ENCODE peak calls at places on chromosomes 4 and X, in ten cellular contexts. M is WERI-Rb-1, S is Peyer's patch, A is GM23248, H is suprapubic skin, Y is H1, O is heart left ventricle, V is IMR-90, R is OCI-LY7, C is prostate gland. Z is an unnamed sample.

GRCh38 chr4:7447236-7447635 is 12.5 kb upstream of the PSAPL1 start:
- DNase-seq in M (no peak), S (no peak), A (no peak), H (no peak), Y (no peak), O (no peak), V (no peak), R (no peak), C (no peak), Z (no peak)

GRCh38 chr4:66357316-66357715 is 687.0 kb upstream of the EPHA5 start:
- DNase-seq in M (no peak), S (no peak), A (no peak), H (no peak), Y (no peak), O (no peak), V (peak), R (no peak), C (no peak), Z (no peak)

GRCh38 chr4:75653845-75654503 is 19.2 kb downstream of the G3BP2 start:
- DNase-seq in M (no peak), S (no peak), A (peak), H (no peak), Y (no peak), O (no peak), V (peak), R (no peak), C (no peak), Z (no peak)

GRCh38 chr4:16122784-16123183 is 39.0 kb upstream of the PROM1 start:
- DNase-seq in M (no peak), S (no peak), A (no peak), H (no peak), Y (no peak), O (no peak), V (no peak), R (no peak), C (no peak), Z (no peak)

GRCh38 chr4:79340568-79340967 is 14.7 kb upstream of the NAA11 start:
- DNase-seq in M (no peak), S (no peak), A (no peak), H (no peak), Y (no peak), O (no peak), V (no peak), R (no peak), C (no peak), Z (no peak)

GRCh38 chr4:174828845-174829701 is at the start of gene GLRA3:
- DNase-seq in M (peak), S (peak), A (peak), H (no peak), Y (peak), O (no peak), V (no peak), R (peak), C (no peak), Z (peak)

GRCh38 chr4:125689839-125690238 is 375.1 kb downstream of the FAT4 start:
- DNase-seq in M (no peak), S (no peak), A (no peak), H (no peak), Y (no peak), O (no peak), V (no peak), R (no peak), C (no peak), Z (no peak)

GRCh38 chrX:116230136-116230886 is 59.8 kb downstream of the AGTR2 start:
- DNase-seq in M (no peak), S (no peak), A (no peak), H (no peak), Y (no peak), O (no peak), V (no peak), R (no peak), C (no peak), Z (no peak)

GRCh38 chrX:151999813-152000212 is 25.3 kb upstream of the GABRE start:
- DNase-seq in M (no peak), S (no peak), A (no peak), H (no peak), Y (no peak), O (no peak), V (no peak), R (no peak), C (no peak), Z (no peak)

GRCh38 chr4:77052352-77052751 is 23.4 kb downstream of the CCNI start:
- DNase-seq in M (peak), S (peak), A (peak), H (no peak), Y (no peak), O (peak), V (peak), R (peak), C (no peak), Z (peak)

GRCh38 chr4:949656-950055 is 17.4 kb downstream of the TMEM175 start:
- DNase-seq in M (no peak), S (no peak), A (no peak), H (no peak), Y (no peak), O (no peak), V (no peak), R (no peak), C (no peak), Z (no peak)

GRCh38 chrX:121036951-121037350 is 10.5 kb upstream of the GLUD2 start:
- DNase-seq in M (no peak), S (no peak), A (no peak), H (no peak), Y (no peak), O (no peak), V (no peak), R (no peak), C (no peak), Z (no peak)

GRCh38 chr4:71240094-71240493 is 98.7 kb upstream of the SLC4A4 start:
- DNase-seq in M (no peak), S (no peak), A (no peak), H (no peak), Y (no peak), O (no peak), V (no peak), R (no peak), C (no peak), Z (no peak)

GRCh38 chr4:134470544-134470943 is 269.0 kb upstream of the PABPC4L start:
- DNase-seq in M (peak), S (no peak), A (no peak), H (no peak), Y (no peak), O (no peak), V (no peak), R (no peak), C (peak), Z (peak)

GRCh38 chrX:102835504-102836146 is 101.4 kb upstream of the RAB40AL start:
- DNase-seq in M (peak), S (peak), A (peak), H (no peak), Y (no peak), O (no peak), V (peak), R (peak), C (no peak), Z (peak)

GRCh38 chr4:158243071-158243470 is 32.8 kb downstream of the TMEM144 start:
- DNase-seq in M (no peak), S (no peak), A (no peak), H (no peak), Y (no peak), O (no peak), V (no peak), R (no peak), C (no peak), Z (no peak)

GRCh38 chr4:1265351-1265750 is 16.4 kb upstream of the CTBP1 start:
- DNase-seq in M (no peak), S (no peak), A (no peak), H (no peak), Y (no peak), O (no peak), V (no peak), R (no peak), C (no peak), Z (no peak)

GRCh38 chr4:127586922-127587571 is 45.7 kb upstream of the INTU start:
- DNase-seq in M (peak), S (no peak), A (peak), H (no peak), Y (no peak), O (no peak), V (peak), R (peak), C (no peak), Z (peak)

GRCh38 chr4:26780524-26780923 is 80.1 kb upstream of the STIM2 start:
- DNase-seq in M (no peak), S (no peak), A (peak), H (no peak), Y (no peak), O (no peak), V (peak), R (peak), C (peak), Z (no peak)

GRCh38 chrX:45735571-45735970 is 534.9 kb upstream of the DIPK2B start:
- DNase-seq in M (no peak), S (no peak), A (no peak), H (no peak), Y (no peak), O (no peak), V (no peak), R (no peak), C (no peak), Z (no peak)

GRCh38 chr4:169132561-169133305 is 122.7 kb upstream of the CBR4 start:
- DNase-seq in M (no peak), S (no peak), A (peak), H (no peak), Y (no peak), O (no peak), V (no peak), R (no peak), C (no peak), Z (no peak)

GRCh38 chrX:1946974-1947373 is 332.1 kb downstream of the ASMT start:
- DNase-seq in M (no peak), S (no peak), A (no peak), H (no peak), Y (no peak), O (no peak), V (no peak), R (no peak), C (no peak), Z (no peak)

GRCh38 chr4:68630371-68630770 is 40.1 kb downstream of the UGT2B15 start:
- DNase-seq in M (no peak), S (no peak), A (no peak), H (no peak), Y (no peak), O (no peak), V (no peak), R (no peak), C (no peak), Z (no peak)

GRCh38 chrX:114344756-114345155 is 239.1 kb upstream of the HTR2C start:
- DNase-seq in M (no peak), S (no peak), A (peak), H (no peak), Y (no peak), O (no peak), V (peak), R (peak), C (no peak), Z (peak)

GRCh38 chrX:118682258-118683014 is 45.0 kb upstream of the IL13RA1 start:
- DNase-seq in M (no peak), S (no peak), A (no peak), H (no peak), Y (no peak), O (no peak), V (no peak), R (no peak), C (no peak), Z (no peak)

GRCh38 chrX:14051416-14051815 is 21.7 kb upstream of the GEMIN8 start:
- DNase-seq in M (no peak), S (no peak), A (peak), H (no peak), Y (no peak), O (no peak), V (no peak), R (no peak), C (no peak), Z (no peak)

GRCh38 chr4:140893939-140894338 is 137.8 kb upstream of the TBC1D9 start:
- DNase-seq in M (no peak), S (no peak), A (peak), H (no peak), Y (no peak), O (no peak), V (peak), R (no peak), C (no peak), Z (no peak)

GRCh38 chrX:35380808-35381700 is 417.1 kb upstream of the MAGEB16 start:
- DNase-seq in M (no peak), S (no peak), A (peak), H (no peak), Y (no peak), O (no peak), V (peak), R (peak), C (no peak), Z (peak)

GRCh38 chr4:185734930-185735329 is 77.1 kb downstream of the SORBS2 start:
- DNase-seq in M (no peak), S (no peak), A (no peak), H (no peak), Y (no peak), O (no peak), V (no peak), R (no peak), C (no peak), Z (no peak)

GRCh38 chr4:124943938-124944337 is 231.4 kb upstream of the ANKRD50 start:
- DNase-seq in M (no peak), S (no peak), A (no peak), H (no peak), Y (peak), O (no peak), V (no peak), R (no peak), C (no peak), Z (no peak)

GRCh38 chr4:93730760-93731159 is 97.8 kb upstream of the ATOH1 start:
- DNase-seq in M (no peak), S (no peak), A (no peak), H (peak), Y (no peak), O (no peak), V (no peak), R (no peak), C (peak), Z (no peak)

GRCh38 chr4:158796370-158797140 is 27.7 kb downstream of the FNIP2 start:
- DNase-seq in M (no peak), S (no peak), A (peak), H (no peak), Y (no peak), O (no peak), V (peak), R (no peak), C (no peak), Z (no peak)

GRCh38 chr4:79651516-79651915 is 243.5 kb upstream of the GK2 start:
- DNase-seq in M (no peak), S (no peak), A (peak), H (no peak), Y (peak), O (no peak), V (no peak), R (no peak), C (no peak), Z (no peak)

GRCh38 chr4:184473265-184473514 is 1.2 kb downstream of the IRF2 start:
- DNase-seq in M (no peak), S (no peak), A (no peak), H (no peak), Y (no peak), O (no peak), V (no peak), R (no peak), C (no peak), Z (no peak)

GRCh38 chrX:119686087-119686639 is 6.8 kb downstream of the SEPTIN6 start:
- DNase-seq in M (peak), S (peak), A (peak), H (no peak), Y (no peak), O (peak), V (no peak), R (peak), C (no peak), Z (peak)
- H3K27ac ChIP-seq in M (peak), S (peak), A (peak), H (peak), Y (no peak), O (peak), V (peak), R (peak), C (no peak), Z (peak)

GRCh38 chrX:23118163-23118562 is 118.4 kb downstream of the DDX53 start:
- DNase-seq in M (no peak), S (no peak), A (no peak), H (no peak), Y (no peak), O (no peak), V (no peak), R (no peak), C (no peak), Z (no peak)
- H3K27ac ChIP-seq in M (no peak), S (no peak), A (no peak), H (no peak), Y (no peak), O (no peak), V (no peak), R (no peak), C (no peak), Z (no peak)

GRCh38 chr4:119832731-119833233 is 204.2 kb upstream of the PDE5A start:
- DNase-seq in M (no peak), S (no peak), A (no peak), H (no peak), Y (no peak), O (no peak), V (no peak), R (no peak), C (no peak), Z (no peak)
- H3K27ac ChIP-seq in M (no peak), S (no peak), A (no peak), H (no peak), Y (no peak), O (peak), V (peak), R (no peak), C (no peak), Z (no peak)

GRCh38 chrX:9644335-9644734 is 121.3 kb downstream of the GPR143 start:
- DNase-seq in M (no peak), S (no peak), A (no peak), H (no peak), Y (no peak), O (no peak), V (no peak), R (no peak), C (no peak), Z (no peak)
- H3K27ac ChIP-seq in M (no peak), S (no peak), A (no peak), H (no peak), Y (no peak), O (no peak), V (no peak), R (no peak), C (no peak), Z (no peak)

GRCh38 chr4:32133141-32133540 is 1413.0 kb downstream of the PCDH7 start:
- DNase-seq in M (no peak), S (no peak), A (no peak), H (no peak), Y (no peak), O (no peak), V (no peak), R (no peak), C (no peak), Z (no peak)

GRCh38 chr4:32129967-32130366 is 1409.8 kb downstream of the PCDH7 start:
- DNase-seq in M (no peak), S (no peak), A (no peak), H (no peak), Y (no peak), O (no peak), V (no peak), R (no peak), C (no peak), Z (no peak)

GRCh38 chr4:32135642-32136041 is 1415.5 kb downstream of the PCDH7 start:
- DNase-seq in M (no peak), S (no peak), A (no peak), H (no peak), Y (no peak), O (no peak), V (peak), R (no peak), C (no peak), Z (no peak)

GRCh38 chr4:32136081-32136787 is 1416.1 kb downstream of the PCDH7 start:
- DNase-seq in M (no peak), S (no peak), A (no peak), H (no peak), Y (no peak), O (no peak), V (no peak), R (no peak), C (no peak), Z (no peak)

GRCh38 chr4:32133734-32134133 is 1413.6 kb downstream of the PCDH7 start:
- DNase-seq in M (no peak), S (no peak), A (no peak), H (no peak), Y (no peak), O (no peak), V (no peak), R (no peak), C (no peak), Z (no peak)
- H3K27ac ChIP-seq in M (no peak), S (no peak), A (no peak), H (no peak), Y (no peak), O (no peak), V (no peak), R (no peak), C (no peak), Z (no peak)